ENCODE peak calls at places on chromosomes 5 and 9, in six cellular contexts. G is mesendoderm; A is central memory CD4-positive, alpha-beta T cell; E is A172; K is astrocyte of the spinal cord; M is activated naive CD4-positive, alpha-beta T cell treated with anti-CD3 and anti-CD28 coated beads, Interleukin-2, amount 50 U/mL, for 16 hours. H is an unnamed sample.

GRCh38 chr5:109347252-109347888 is 62.4 kb downstream of the PJA2 start:
- DNase-seq in G (no peak), A (no peak), E (no peak), K (no peak), M (no peak), H (no peak)

GRCh38 chr5:61301820-61302563 is 30.1 kb upstream of the ZSWIM6 start:
- DNase-seq in G (peak), A (no peak), E (peak), K (peak), M (no peak), H (no peak)

GRCh38 chr5:176490291-176490690 is 42.1 kb downstream of the FAF2 start:
- DNase-seq in G (no peak), A (no peak), E (no peak), K (no peak), M (no peak), H (no peak)

GRCh38 chr9:130834371-130835311 is at the start of gene ABL1:
- DNase-seq in G (peak), A (peak), E (peak), K (peak), M (peak), H (peak)

GRCh38 chr9:26462213-26462612 is 430.4 kb downstream of the CAAP1 start:
- DNase-seq in G (peak), A (no peak), E (no peak), K (peak), M (no peak), H (no peak)

GRCh38 chr9:89664896-89665329 is 60.1 kb downstream of the GADD45G start:
- DNase-seq in G (peak), A (no peak), E (no peak), K (no peak), M (no peak), H (no peak)

GRCh38 chr9:127122176-127123151 is at the start of gene ANGPTL2:
- DNase-seq in G (peak), A (no peak), E (peak), K (peak), M (no peak), H (peak)

GRCh38 chr5:139458580-139459407 is 3.7 kb downstream of the ECSCR start:
- DNase-seq in G (no peak), A (peak), E (peak), K (peak), M (peak), H (no peak)

GRCh38 chr5:150615141-150615699 is 25.2 kb upstream of the SYNPO start:
- DNase-seq in G (no peak), A (no peak), E (no peak), K (peak), M (no peak), H (no peak)

GRCh38 chr5:134873494-134873893 is 677 bp upstream of the TXNDC15 start:
- DNase-seq in G (peak), A (no peak), E (no peak), K (no peak), M (peak), H (no peak)

GRCh38 chr5:35313296-35313695 is 83.0 kb upstream of the PRLR start:
- DNase-seq in G (no peak), A (no peak), E (peak), K (peak), M (no peak), H (no peak)

GRCh38 chr5:26487553-26487952 is 550.8 kb downstream of the CDH9 start:
- DNase-seq in G (peak), A (no peak), E (no peak), K (no peak), M (no peak), H (no peak)

GRCh38 chr9:114994716-114995115 is 64.3 kb upstream of the TNFSF8 start:
- DNase-seq in G (no peak), A (no peak), E (no peak), K (no peak), M (no peak), H (no peak)

GRCh38 chr5:174045470-174046025 is at the start of gene NSG2:
- DNase-seq in G (peak), A (no peak), E (peak), K (peak), M (no peak), H (no peak)

GRCh38 chr5:167835146-167835545 is 456.3 kb upstream of the WWC1 start:
- DNase-seq in G (no peak), A (no peak), E (no peak), K (no peak), M (no peak), H (no peak)

GRCh38 chr5:64827703-64828102 is 59.0 kb downstream of the CWC27 start:
- DNase-seq in G (no peak), A (no peak), E (no peak), K (no peak), M (no peak), H (no peak)

GRCh38 chr9:95506692-95507455 is 9.9 kb downstream of the PTCH1 start:
- DNase-seq in G (peak), A (peak), E (peak), K (peak), M (peak), H (peak)

GRCh38 chr5:74318985-74319563 is 321.5 kb downstream of the ENC1 start:
- DNase-seq in G (no peak), A (no peak), E (peak), K (no peak), M (peak), H (no peak)

GRCh38 chr5:664994-665360 is 28.2 kb downstream of the TPPP start:
- DNase-seq in G (no peak), A (no peak), E (no peak), K (no peak), M (no peak), H (no peak)

GRCh38 chr9:93909242-93909616 is 45.9 kb downstream of the BARX1 start:
- DNase-seq in G (no peak), A (no peak), E (no peak), K (no peak), M (no peak), H (no peak)

GRCh38 chr9:22238809-22239684 is 207.6 kb upstream of the DMRTA1 start:
- DNase-seq in G (peak), A (no peak), E (no peak), K (peak), M (no peak), H (peak)

GRCh38 chr5:24854350-24854749 is 209.6 kb upstream of the CDH10 start:
- DNase-seq in G (no peak), A (no peak), E (no peak), K (no peak), M (no peak), H (no peak)

GRCh38 chr5:78361226-78361993 is 993 bp downstream of the SCAMP1 start:
- DNase-seq in G (peak), A (no peak), E (peak), K (peak), M (no peak), H (peak)

GRCh38 chr5:59798862-59799667 is 94.5 kb downstream of the PDE4D start:
- DNase-seq in G (no peak), A (no peak), E (peak), K (peak), M (no peak), H (peak)

GRCh38 chr5:151870820-151871219 is 53.8 kb downstream of the GLRA1 start:
- DNase-seq in G (peak), A (no peak), E (peak), K (peak), M (no peak), H (no peak)

GRCh38 chr5:177362102-177362868 is 4.6 kb downstream of the RGS14 start:
- DNase-seq in G (no peak), A (peak), E (no peak), K (no peak), M (no peak), H (no peak)

GRCh38 chr5:28542968-28543367 is 1504.6 kb upstream of the CDH9 start:
- DNase-seq in G (peak), A (no peak), E (peak), K (peak), M (no peak), H (no peak)

GRCh38 chr5:65970481-65971367 is 44.3 kb downstream of the ERBIN start:
- DNase-seq in G (no peak), A (no peak), E (no peak), K (no peak), M (no peak), H (no peak)

GRCh38 chr9:16413509-16414016 is 456.9 kb downstream of the BNC2 start:
- DNase-seq in G (no peak), A (no peak), E (peak), K (peak), M (no peak), H (no peak)

H was measured in naive B cell.